ENCODE peak calls at places on chromosomes 16 and 17, in six cellular contexts. M is K562; F is activated CD8-positive, alpha-beta T cell treated with anti-CD3 and anti-CD28 coated beads for 36 hours; A is A673; Q is NB4; X is AG09319. B is an unnamed sample.
A peak's percentile ranks its signal among the peaks of the same experiment; 100 is the strongest.

GRCh38 chr16:61323456-61323855 is 712.8 kb downstream of the CDH8 start:
- DNase-seq in M (no peak), F (no peak), A (peak; percentile 50), Q (peak; percentile 46), X (no peak), B (no peak)

GRCh38 chr17:74203439-74204240 is at the start of gene RPL38:
- DNase-seq in M (peak; percentile 97), F (peak; percentile 98), A (peak; percentile 97), Q (peak; percentile 96), X (peak; percentile 93), B (peak; percentile 97)

GRCh38 chr16:77660311-77660710 is 62.0 kb upstream of the NUDT7 start:
- DNase-seq in M (peak; percentile 18), F (no peak), A (peak; percentile 55), Q (peak; percentile 24), X (peak; percentile 25), B (peak; percentile 55)

GRCh38 chr16:72783716-72784320 is 264.1 kb downstream of the ZFHX3 start:
- DNase-seq in M (no peak), F (peak; percentile 7), A (no peak), Q (peak; percentile 16), X (no peak), B (peak; percentile 9)

GRCh38 chr16:66656547-66656946 is 40.0 kb downstream of the CMTM4 start:
- DNase-seq in M (no peak), F (no peak), A (no peak), Q (no peak), X (no peak), B (no peak)

GRCh38 chr17:78151514-78152008 is 5.4 kb downstream of the C17orf99 start:
- DNase-seq in M (no peak), F (no peak), A (no peak), Q (no peak), X (no peak), B (peak; percentile 15)

GRCh38 chr17:50925296-50925891 is 59.2 kb upstream of the TOB1 start:
- DNase-seq in M (no peak), F (no peak), A (no peak), Q (no peak), X (no peak), B (no peak)

GRCh38 chr16:79400462-79401149 is 199.9 kb downstream of the MAF start:
- DNase-seq in M (peak; percentile 93), F (no peak), A (no peak), Q (no peak), X (no peak), B (no peak)

DNA sequence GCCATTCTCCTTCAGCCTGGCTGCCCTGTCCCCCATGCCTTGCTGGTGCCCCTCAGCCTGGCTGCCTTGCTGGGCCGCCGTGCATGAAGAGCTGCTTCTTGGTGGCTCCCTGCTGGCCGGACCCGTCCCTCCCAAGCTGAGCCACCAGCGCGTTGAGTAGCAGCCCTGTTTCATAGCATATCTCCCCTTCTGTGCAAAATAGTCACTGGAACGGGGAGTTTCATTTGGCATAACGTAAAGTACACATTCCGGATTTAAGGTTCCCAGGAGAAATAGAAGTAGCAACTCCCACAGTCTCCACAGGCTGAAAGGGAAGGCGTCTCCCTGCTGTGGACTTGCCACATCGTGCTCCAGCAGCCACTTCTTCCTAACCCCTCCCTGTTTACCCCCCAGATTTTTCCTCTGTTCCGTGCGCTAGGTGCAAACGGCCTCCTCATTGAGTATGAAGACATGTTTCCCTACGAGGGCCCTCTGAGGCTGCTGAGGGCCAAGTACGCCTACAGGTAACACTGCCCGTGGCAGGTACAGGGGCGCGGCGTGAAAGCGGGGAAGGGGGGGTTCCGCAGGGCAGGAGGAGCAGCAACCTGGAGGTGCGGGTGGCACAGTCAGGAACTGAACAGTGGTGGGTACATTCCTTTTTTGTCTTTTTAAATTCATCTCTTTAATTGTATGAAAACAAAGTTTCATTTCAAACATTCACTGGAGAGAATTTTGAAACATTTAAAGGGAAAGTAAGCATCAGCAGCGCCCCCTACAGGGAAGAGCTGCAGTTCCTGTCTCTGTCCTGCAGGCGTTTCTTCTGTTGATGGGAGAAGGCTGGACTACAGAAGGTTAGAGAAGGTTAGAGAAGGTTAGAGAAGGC is 5.8 kb upstream of the OGFOD3 start:
- DNase-seq in M (peak; percentile 78), F (peak; percentile 81), A (peak; percentile 67), Q (peak; percentile 72), X (peak; percentile 4), B (no peak)
- TF ChIP-seq CTCF in M (peak; percentile 83), F (peak; percentile 89), A (peak; percentile 96), Q (peak; percentile 90), X (peak; percentile 70), B (peak; percentile 68)

DNA sequence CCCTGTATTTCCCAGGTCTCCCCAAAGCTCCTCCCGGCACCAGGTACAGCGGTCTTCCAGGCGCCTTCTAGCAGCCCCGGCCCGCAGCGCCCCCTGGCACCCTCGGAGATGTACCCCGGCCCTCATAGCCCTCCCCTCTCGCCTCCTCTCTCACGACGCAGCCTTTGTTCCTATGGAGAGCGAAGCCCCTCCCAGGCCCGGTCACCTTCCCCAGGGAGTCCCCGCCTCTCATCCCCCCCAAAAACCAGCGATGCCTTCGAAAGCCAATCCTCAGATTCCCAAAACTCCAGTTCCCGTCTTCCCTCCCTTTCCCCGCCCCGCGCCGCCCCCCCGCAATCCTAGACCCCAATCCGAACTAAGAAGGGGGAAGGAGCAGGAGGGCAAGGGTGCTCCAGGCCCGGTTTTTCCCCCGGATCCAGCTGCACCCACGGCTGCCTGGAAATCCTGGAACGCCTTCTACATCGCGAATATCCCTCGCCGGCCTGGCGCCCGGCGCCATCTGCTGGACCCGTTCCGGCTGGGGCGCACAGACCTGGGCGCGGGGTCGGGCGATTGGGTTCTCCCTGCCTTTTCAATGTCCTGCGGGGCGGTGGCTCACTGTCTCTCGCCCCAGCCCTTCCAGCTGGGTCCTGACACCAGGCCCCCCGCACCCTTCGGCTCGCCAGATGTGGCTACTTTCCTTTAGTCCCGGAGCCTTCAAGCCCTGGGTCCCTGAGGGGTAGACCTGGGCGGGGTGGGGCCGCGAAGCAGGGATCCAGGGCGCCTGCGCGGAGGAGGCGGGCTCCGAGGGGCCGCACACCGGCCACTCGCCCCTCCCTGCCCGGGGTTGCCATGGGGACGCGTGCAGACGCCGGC is at the start of gene DNAH2:
- DNase-seq in M (peak; percentile 73), F (peak; percentile 66), A (peak; percentile 97), Q (peak; percentile 52), X (peak; percentile 80), B (peak; percentile 85)
- TF ChIP-seq CTCF in M (peak; percentile 68), F (peak; percentile 49), A (peak; percentile 57), Q (peak; percentile 31), X (peak; percentile 64), B (peak; percentile 49)

GRCh38 chr17:68511671-68512246 is 471 bp upstream of the PRKAR1A start:
- DNase-seq in M (peak; percentile 74), F (peak; percentile 79), A (peak; percentile 77), Q (peak; percentile 54), X (no peak), B (no peak)
- TF ChIP-seq CTCF in M (no peak), F (no peak), A (no peak), Q (no peak), X (no peak), B (no peak)

GRCh38 chr17:61410555-61411089 is 11.0 kb downstream of the TBX2 start:
- DNase-seq in M (no peak), F (peak; percentile 81), A (peak; percentile 86), Q (peak; percentile 73), X (peak; percentile 80), B (no peak)
- TF ChIP-seq CTCF in M (no peak), F (peak; percentile 52), A (peak; percentile 73), Q (peak; percentile 44), X (peak; percentile 56), B (peak; percentile 48)

GRCh38 chr17:75261336-75262111 is at the start of the genes GGA3 and MRPS7:
- DNase-seq in M (peak; percentile 97), F (peak; percentile 97), A (peak; percentile 97), Q (peak; percentile 93), X (peak; percentile 78), B (peak; percentile 77)

GRCh38 chr17:75265614-75266314 is 4.1 kb downstream of the MRPS7 start:
- DNase-seq in M (no peak), F (no peak), A (no peak), Q (no peak), X (no peak), B (no peak)

GRCh38 chr17:75260679-75261335 is 599 bp downstream of the GGA3 start:
- DNase-seq in M (no peak), F (peak; percentile 69), A (no peak), Q (peak; percentile 55), X (no peak), B (no peak)

GRCh38 chr17:75262112-75262606 is 480 bp downstream of the MRPS7 start:
- DNase-seq in M (peak; percentile 41), F (no peak), A (no peak), Q (peak; percentile 39), X (no peak), B (no peak)

DNA sequence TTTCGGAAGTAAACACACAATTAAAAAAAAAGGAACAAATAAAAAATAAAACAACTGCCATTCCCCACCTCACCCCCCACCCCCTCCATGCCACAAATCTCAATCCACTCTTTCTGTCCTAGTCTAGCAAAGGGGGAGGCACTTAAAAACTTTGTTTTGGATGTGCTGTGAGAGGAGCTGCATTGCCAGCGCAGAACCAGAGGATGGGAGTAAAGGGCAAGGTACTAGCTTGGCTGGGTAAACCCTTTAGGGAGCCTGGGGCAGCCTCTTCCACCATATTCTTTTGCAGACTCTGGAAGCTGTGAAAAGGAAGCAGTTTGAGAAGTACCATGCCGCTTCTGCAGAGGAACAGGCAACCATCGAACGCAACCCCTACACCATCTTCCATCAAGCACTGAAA is 1.4 kb downstream of the MRPS7 start:
- DNase-seq in M (no peak), F (no peak), A (no peak), Q (peak; percentile 43), X (no peak), B (no peak)
- TF ChIP-seq CTCF in M (no peak), F (no peak), A (no peak), Q (no peak), X (no peak), B (peak; percentile 6)

GRCh38 chr17:62755139-62755851 is 52.8 kb downstream of the MARCHF10 start:
- DNase-seq in M (no peak), F (no peak), A (no peak), Q (no peak), X (no peak), B (no peak)
- TF ChIP-seq CTCF in M (no peak), F (no peak), A (no peak), Q (no peak), X (no peak), B (no peak)